ENCODE peak calls at places on chromosomes 16 and 17, in five cellular contexts. One of them, this sample, is unnamed.

GRCh38 chr16:88005148-88005547 is 53.9 kb downstream of the BANP start:
- DNase-seq in heart right ventricle: no peak
- DNase-seq in left ventricle myocardium inferior: no peak
- DNase-seq in Peyer's patch: no peak
- DNase-seq in fibroblast of lung: no peak
- DNase-seq in this sample: no peak

GRCh38 chr17:49610883-49611584 is 35.4 kb downstream of the NXPH3 start:
- DNase-seq in heart right ventricle: no peak
- DNase-seq in Peyer's patch: no peak
- DNase-seq in left ventricle myocardium inferior: no peak
- DNase-seq in fibroblast of lung: no peak
- DNase-seq in this sample: no peak

GRCh38 chr17:3944485-3945388 is 19.5 kb downstream of the ATP2A3 start:
- DNase-seq in Peyer's patch: peak
- DNase-seq in fibroblast of lung: peak
- DNase-seq in left ventricle myocardium inferior: peak
- DNase-seq in heart right ventricle: peak
- DNase-seq in this sample: no peak

GRCh38 chr17:75010683-75011406 is 1.6 kb upstream of the MRPL58 start:
- DNase-seq in fibroblast of lung: peak
- DNase-seq in left ventricle myocardium inferior: peak
- DNase-seq in heart right ventricle: peak
- DNase-seq in Peyer's patch: peak
- DNase-seq in this sample: no peak

GRCh38 chr16:31196324-31197088 is 6.1 kb downstream of the PYCARD start:
- DNase-seq in heart right ventricle: no peak
- DNase-seq in fibroblast of lung: no peak
- DNase-seq in Peyer's patch: no peak
- DNase-seq in left ventricle myocardium inferior: no peak
- DNase-seq in this sample: no peak

GRCh38 chr16:81888520-81889394 is 109.7 kb downstream of the PLCG2 start:
- DNase-seq in heart right ventricle: no peak
- DNase-seq in fibroblast of lung: no peak
- DNase-seq in Peyer's patch: no peak
- DNase-seq in left ventricle myocardium inferior: no peak
- DNase-seq in this sample: no peak

GRCh38 chr16:23145186-23145585 is 4.1 kb downstream of the USP31 start:
- DNase-seq in heart right ventricle: no peak
- DNase-seq in fibroblast of lung: peak
- DNase-seq in left ventricle myocardium inferior: no peak
- DNase-seq in Peyer's patch: no peak
- DNase-seq in this sample: no peak

GRCh38 chr17:31527606-31528005 is 136.1 kb downstream of the RAB11FIP4 start:
- DNase-seq in Peyer's patch: no peak
- DNase-seq in heart right ventricle: no peak
- DNase-seq in fibroblast of lung: peak
- DNase-seq in left ventricle myocardium inferior: no peak
- DNase-seq in this sample: no peak

GRCh38 chr17:42163113-42163512 is 8.3 kb upstream of the RAB5C start:
- DNase-seq in left ventricle myocardium inferior: no peak
- DNase-seq in Peyer's patch: no peak
- DNase-seq in fibroblast of lung: no peak
- DNase-seq in heart right ventricle: no peak
- DNase-seq in this sample: no peak

GRCh38 chr16:4612474-4612931 is 2.2 kb downstream of the UBALD1 start:
- DNase-seq in left ventricle myocardium inferior: no peak
- DNase-seq in heart right ventricle: no peak
- DNase-seq in fibroblast of lung: no peak
- DNase-seq in Peyer's patch: no peak
- DNase-seq in this sample: no peak

GRCh38 chr16:69351309-69352027 is at the start of gene TMED6:
- DNase-seq in left ventricle myocardium inferior: no peak
- DNase-seq in fibroblast of lung: no peak
- DNase-seq in Peyer's patch: peak
- DNase-seq in heart right ventricle: no peak
- DNase-seq in this sample: no peak

GRCh38 chr17:42969006-42969581 is 4.8 kb upstream of the AARSD1 start:
- DNase-seq in Peyer's patch: no peak
- DNase-seq in heart right ventricle: no peak
- DNase-seq in left ventricle myocardium inferior: no peak
- DNase-seq in fibroblast of lung: no peak
- DNase-seq in this sample: no peak

GRCh38 chr16:87203060-87203656 is 114.0 kb downstream of the C16orf95 start:
- DNase-seq in fibroblast of lung: peak
- DNase-seq in Peyer's patch: peak
- DNase-seq in left ventricle myocardium inferior: peak
- DNase-seq in heart right ventricle: peak
- DNase-seq in this sample: peak

GRCh38 chr16:89452925-89453324 is 37.4 kb downstream of the ANKRD11 start:
- DNase-seq in heart right ventricle: no peak
- DNase-seq in Peyer's patch: no peak
- DNase-seq in left ventricle myocardium inferior: no peak
- DNase-seq in fibroblast of lung: no peak
- DNase-seq in this sample: no peak

GRCh38 chr16:55900616-55901393 is 25.6 kb upstream of the CES5A start:
- DNase-seq in left ventricle myocardium inferior: no peak
- DNase-seq in Peyer's patch: no peak
- DNase-seq in fibroblast of lung: no peak
- DNase-seq in heart right ventricle: no peak
- DNase-seq in this sample: no peak

GRCh38 chr16:29852654-29853053 is 10.4 kb downstream of the CDIPT start:
- DNase-seq in fibroblast of lung: peak
- DNase-seq in left ventricle myocardium inferior: no peak
- DNase-seq in heart right ventricle: no peak
- DNase-seq in Peyer's patch: no peak
- DNase-seq in this sample: no peak

GRCh38 chr17:67322039-67322787 is 44.2 kb downstream of the PSMD12 start:
- DNase-seq in Peyer's patch: no peak
- DNase-seq in fibroblast of lung: no peak
- DNase-seq in left ventricle myocardium inferior: no peak
- DNase-seq in heart right ventricle: no peak
- DNase-seq in this sample: no peak

GRCh38 chr16:55822280-55822810 is 10.6 kb downstream of the CES1 start:
- DNase-seq in Peyer's patch: no peak
- DNase-seq in heart right ventricle: no peak
- DNase-seq in left ventricle myocardium inferior: no peak
- DNase-seq in fibroblast of lung: no peak
- DNase-seq in this sample: no peak

GRCh38 chr16:5836979-5837670 is 739.5 kb upstream of the EEF2KMT start:
- DNase-seq in Peyer's patch: no peak
- DNase-seq in fibroblast of lung: peak
- DNase-seq in heart right ventricle: no peak
- DNase-seq in left ventricle myocardium inferior: no peak
- DNase-seq in this sample: no peak

GRCh38 chr17:35586569-35587073 is 501 bp upstream of the AP2B1 start:
- DNase-seq in heart right ventricle: no peak
- DNase-seq in left ventricle myocardium inferior: no peak
- DNase-seq in fibroblast of lung: no peak
- DNase-seq in Peyer's patch: no peak
- DNase-seq in this sample: no peak

GRCh38 chr17:50944054-50944901 is 78.1 kb upstream of the TOB1 start:
- DNase-seq in fibroblast of lung: peak
- DNase-seq in Peyer's patch: peak
- DNase-seq in left ventricle myocardium inferior: peak
- DNase-seq in heart right ventricle: peak
- DNase-seq in this sample: peak
- H3K4me3 ChIP-seq in fibroblast of lung: no peak
- H3K4me3 ChIP-seq in Peyer's patch: peak
- H3K4me3 ChIP-seq in left ventricle myocardium inferior: peak
- H3K4me3 ChIP-seq in heart right ventricle: peak
- H3K4me3 ChIP-seq in this sample: peak

GRCh38 chr16:54280751-54281150 is 5.8 kb downstream of the IRX3 start:
- DNase-seq in left ventricle myocardium inferior: no peak
- DNase-seq in fibroblast of lung: peak
- DNase-seq in heart right ventricle: no peak
- DNase-seq in Peyer's patch: no peak
- DNase-seq in this sample: no peak

GRCh38 chr16:54283735-54284318 is 2.8 kb downstream of the IRX3 start:
- DNase-seq in fibroblast of lung: no peak
- DNase-seq in left ventricle myocardium inferior: no peak
- DNase-seq in Peyer's patch: no peak
- DNase-seq in heart right ventricle: no peak
- DNase-seq in this sample: no peak

GRCh38 chr16:54282923-54283734 is 3.5 kb downstream of the IRX3 start:
- DNase-seq in heart right ventricle: no peak
- DNase-seq in fibroblast of lung: no peak
- DNase-seq in left ventricle myocardium inferior: no peak
- DNase-seq in Peyer's patch: no peak
- DNase-seq in this sample: no peak

GRCh38 chr16:54281535-54282201 is 4.9 kb downstream of the IRX3 start:
- DNase-seq in left ventricle myocardium inferior: no peak
- DNase-seq in heart right ventricle: no peak
- DNase-seq in Peyer's patch: no peak
- DNase-seq in fibroblast of lung: no peak
- DNase-seq in this sample: no peak

DNA sequence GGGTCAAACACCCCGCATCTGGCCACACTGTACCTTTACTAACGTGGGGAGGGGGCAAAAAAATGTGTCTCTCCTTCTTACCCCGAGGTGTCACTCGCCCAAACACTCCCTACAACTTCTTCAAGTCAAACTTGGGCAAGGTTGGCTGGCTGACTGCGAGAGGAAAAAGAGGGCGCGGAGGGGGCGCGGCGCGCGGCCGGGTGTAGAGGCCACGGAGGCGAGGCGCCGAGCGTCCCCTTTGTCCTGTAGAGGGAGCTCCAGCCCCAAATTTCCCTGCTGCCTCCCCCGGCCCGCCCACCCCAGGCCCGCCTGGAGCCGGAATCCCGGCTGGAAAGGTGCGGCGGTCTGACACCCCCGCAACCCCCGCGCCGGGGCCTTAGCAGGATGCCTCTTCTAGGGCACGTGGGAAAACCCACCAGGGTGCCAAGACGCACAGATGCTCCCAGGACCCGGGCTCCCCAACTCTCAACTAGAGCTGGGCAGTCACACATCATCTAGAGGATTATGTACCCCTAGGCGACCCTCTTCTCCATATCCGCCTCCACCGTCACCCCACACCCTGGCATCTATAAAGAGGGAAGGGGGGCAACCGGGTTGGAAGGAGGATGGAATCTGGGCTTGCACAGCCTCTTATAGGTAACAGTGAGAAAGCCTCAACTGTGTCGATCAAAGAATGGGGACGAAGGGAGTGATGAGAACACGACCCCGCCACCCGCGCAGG is 4.2 kb downstream of the IRX3 start:
- DNase-seq in left ventricle myocardium inferior: peak
- DNase-seq in heart right ventricle: peak
- DNase-seq in Peyer's patch: no peak
- DNase-seq in fibroblast of lung: peak
- DNase-seq in this sample: no peak
- H3K4me3 ChIP-seq in left ventricle myocardium inferior: peak
- H3K4me3 ChIP-seq in heart right ventricle: no peak
- H3K4me3 ChIP-seq in Peyer's patch: no peak
- H3K4me3 ChIP-seq in fibroblast of lung: no peak
- H3K4me3 ChIP-seq in this sample: no peak

DNA sequence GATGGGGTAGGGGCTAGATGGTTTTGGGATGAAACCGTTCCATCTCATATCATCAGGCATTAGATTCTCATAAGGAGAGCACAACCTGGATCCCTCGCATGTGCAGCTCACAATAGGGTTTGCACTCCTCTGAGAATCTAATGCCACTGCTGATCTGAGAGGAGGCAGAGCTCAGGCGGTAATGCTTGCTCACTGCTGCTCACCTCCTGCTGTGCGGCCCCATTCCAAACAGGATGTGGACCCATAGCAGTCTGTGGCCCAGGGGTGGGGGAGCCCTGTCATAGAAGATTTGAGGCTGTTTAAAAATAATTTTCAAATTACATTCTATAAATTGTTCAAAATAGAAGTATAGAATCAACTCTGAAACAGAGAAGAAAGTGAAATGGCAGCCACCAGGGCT is 50.8 kb downstream of the PHKB start:
- DNase-seq in Peyer's patch: no peak
- DNase-seq in left ventricle myocardium inferior: no peak
- DNase-seq in heart right ventricle: no peak
- DNase-seq in fibroblast of lung: no peak
- DNase-seq in this sample: no peak
- H3K4me3 ChIP-seq in Peyer's patch: no peak
- H3K4me3 ChIP-seq in left ventricle myocardium inferior: no peak
- H3K4me3 ChIP-seq in heart right ventricle: no peak
- H3K4me3 ChIP-seq in fibroblast of lung: no peak
- H3K4me3 ChIP-seq in this sample: no peak

GRCh38 chr16:2035431-2036199 is 8.9 kb downstream of the NHERF2 start:
- DNase-seq in left ventricle myocardium inferior: peak
- DNase-seq in heart right ventricle: peak
- DNase-seq in Peyer's patch: no peak
- DNase-seq in fibroblast of lung: peak
- DNase-seq in this sample: no peak
- H3K4me3 ChIP-seq in left ventricle myocardium inferior: peak
- H3K4me3 ChIP-seq in heart right ventricle: peak
- H3K4me3 ChIP-seq in Peyer's patch: no peak
- H3K4me3 ChIP-seq in fibroblast of lung: no peak
- H3K4me3 ChIP-seq in this sample: no peak

GRCh38 chr17:56679148-56679766 is 85.8 kb downstream of the NOG start:
- DNase-seq in fibroblast of lung: peak
- DNase-seq in left ventricle myocardium inferior: no peak
- DNase-seq in heart right ventricle: no peak
- DNase-seq in Peyer's patch: no peak
- DNase-seq in this sample: no peak

GRCh38 chr17:56679767-56680422 is 86.4 kb downstream of the NOG start:
- DNase-seq in left ventricle myocardium inferior: no peak
- DNase-seq in fibroblast of lung: peak
- DNase-seq in heart right ventricle: no peak
- DNase-seq in Peyer's patch: no peak
- DNase-seq in this sample: no peak

GRCh38 chr17:56676807-56677206 is 83.3 kb downstream of the NOG start:
- DNase-seq in fibroblast of lung: no peak
- DNase-seq in Peyer's patch: no peak
- DNase-seq in left ventricle myocardium inferior: no peak
- DNase-seq in heart right ventricle: no peak
- DNase-seq in this sample: no peak

GRCh38 chr17:56680676-56681075 is 87.2 kb downstream of the NOG start:
- DNase-seq in Peyer's patch: no peak
- DNase-seq in left ventricle myocardium inferior: no peak
- DNase-seq in fibroblast of lung: peak
- DNase-seq in heart right ventricle: no peak
- DNase-seq in this sample: no peak

GRCh38 chr17:56678249-56679144 is 85.0 kb downstream of the NOG start:
- DNase-seq in heart right ventricle: no peak
- DNase-seq in left ventricle myocardium inferior: no peak
- DNase-seq in Peyer's patch: no peak
- DNase-seq in fibroblast of lung: no peak
- DNase-seq in this sample: peak
- H3K4me3 ChIP-seq in heart right ventricle: peak
- H3K4me3 ChIP-seq in left ventricle myocardium inferior: peak
- H3K4me3 ChIP-seq in Peyer's patch: no peak
- H3K4me3 ChIP-seq in fibroblast of lung: peak
- H3K4me3 ChIP-seq in this sample: peak

GRCh38 chr17:79974786-79975497 is 60.7 kb downstream of the TBC1D16 start:
- DNase-seq in fibroblast of lung: no peak
- DNase-seq in left ventricle myocardium inferior: no peak
- DNase-seq in Peyer's patch: no peak
- DNase-seq in heart right ventricle: no peak
- DNase-seq in this sample: no peak
- H3K4me3 ChIP-seq in fibroblast of lung: no peak
- H3K4me3 ChIP-seq in left ventricle myocardium inferior: no peak
- H3K4me3 ChIP-seq in Peyer's patch: no peak
- H3K4me3 ChIP-seq in heart right ventricle: no peak
- H3K4me3 ChIP-seq in this sample: no peak

GRCh38 chr17:76238847-76239537 is 1.3 kb downstream of the RNF157 start:
- DNase-seq in Peyer's patch: no peak
- DNase-seq in fibroblast of lung: no peak
- DNase-seq in heart right ventricle: no peak
- DNase-seq in left ventricle myocardium inferior: no peak
- DNase-seq in this sample: no peak
- H3K4me3 ChIP-seq in Peyer's patch: no peak
- H3K4me3 ChIP-seq in fibroblast of lung: no peak
- H3K4me3 ChIP-seq in heart right ventricle: no peak
- H3K4me3 ChIP-seq in left ventricle myocardium inferior: peak
- H3K4me3 ChIP-seq in this sample: peak